ENCODE peak calls at places on chromosomes 3 and 15, in ten cellular contexts. One of them, this sample, is unnamed. For H3K27me3 and H3K4me1, the result is how much of the 10 kb centered on the place peaks cover.

GRCh38 chr3:143971367-143972154 is at the start of gene DIPK2A:
- DNase-seq in tibial artery: peak
- DNase-seq in mammary epithelial cell: peak
- DNase-seq in neuronal stem cell: peak
- DNase-seq in H1: peak
- DNase-seq in CD8-positive, alpha-beta memory T cell: peak
- DNase-seq in lower lobe of right lung: peak
- DNase-seq in cardiac muscle cell: peak
- DNase-seq in pancreas: peak
- DNase-seq in Caco-2: peak
- DNase-seq in this sample: peak

GRCh38 chr3:40079845-40080240 is 229.7 kb upstream of the EIF1B start:
- DNase-seq in tibial artery: no peak
- DNase-seq in mammary epithelial cell: no peak
- DNase-seq in neuronal stem cell: no peak
- DNase-seq in H1: no peak
- DNase-seq in CD8-positive, alpha-beta memory T cell: no peak
- DNase-seq in lower lobe of right lung: no peak
- DNase-seq in cardiac muscle cell: peak
- DNase-seq in pancreas: no peak
- DNase-seq in Caco-2: no peak
- DNase-seq in this sample: no peak

GRCh38 chr3:142976621-142977398 is 13.3 kb upstream of the PAQR9 start:
- DNase-seq in tibial artery: peak
- DNase-seq in mammary epithelial cell: peak
- DNase-seq in neuronal stem cell: no peak
- DNase-seq in H1: no peak
- DNase-seq in CD8-positive, alpha-beta memory T cell: no peak
- DNase-seq in lower lobe of right lung: peak
- DNase-seq in cardiac muscle cell: peak
- DNase-seq in pancreas: peak
- DNase-seq in Caco-2: no peak
- DNase-seq in this sample: no peak

GRCh38 chr3:21526461-21526860 is 224.5 kb downstream of the ZNF385D start:
- DNase-seq in tibial artery: no peak
- DNase-seq in mammary epithelial cell: no peak
- DNase-seq in neuronal stem cell: no peak
- DNase-seq in H1: no peak
- DNase-seq in CD8-positive, alpha-beta memory T cell: no peak
- DNase-seq in lower lobe of right lung: no peak
- DNase-seq in cardiac muscle cell: no peak
- DNase-seq in pancreas: no peak
- DNase-seq in Caco-2: no peak
- DNase-seq in this sample: no peak

GRCh38 chr3:13162550-13163320 is 89.5 kb upstream of the IQSEC1 start:
- DNase-seq in tibial artery: peak
- DNase-seq in mammary epithelial cell: no peak
- DNase-seq in neuronal stem cell: no peak
- DNase-seq in H1: no peak
- DNase-seq in CD8-positive, alpha-beta memory T cell: no peak
- DNase-seq in lower lobe of right lung: no peak
- DNase-seq in cardiac muscle cell: no peak
- DNase-seq in pancreas: no peak
- DNase-seq in Caco-2: no peak
- DNase-seq in this sample: no peak

GRCh38 chr3:53796161-53796560 is 50.1 kb downstream of the CHDH start:
- DNase-seq in tibial artery: no peak
- DNase-seq in mammary epithelial cell: no peak
- DNase-seq in neuronal stem cell: no peak
- DNase-seq in H1: no peak
- DNase-seq in CD8-positive, alpha-beta memory T cell: no peak
- DNase-seq in lower lobe of right lung: no peak
- DNase-seq in cardiac muscle cell: no peak
- DNase-seq in pancreas: no peak
- DNase-seq in Caco-2: no peak
- DNase-seq in this sample: no peak

GRCh38 chr3:169907476-169907875 is 3.9 kb upstream of the SAMD7 start:
- DNase-seq in tibial artery: no peak
- DNase-seq in mammary epithelial cell: no peak
- DNase-seq in neuronal stem cell: no peak
- DNase-seq in H1: no peak
- DNase-seq in CD8-positive, alpha-beta memory T cell: no peak
- DNase-seq in lower lobe of right lung: no peak
- DNase-seq in cardiac muscle cell: no peak
- DNase-seq in pancreas: no peak
- DNase-seq in Caco-2: no peak
- DNase-seq in this sample: no peak

GRCh38 chr15:39110336-39110735 is 470.5 kb upstream of the THBS1 start:
- DNase-seq in tibial artery: no peak
- DNase-seq in mammary epithelial cell: peak
- DNase-seq in neuronal stem cell: no peak
- DNase-seq in H1: no peak
- DNase-seq in CD8-positive, alpha-beta memory T cell: no peak
- DNase-seq in lower lobe of right lung: no peak
- DNase-seq in cardiac muscle cell: peak
- DNase-seq in pancreas: no peak
- DNase-seq in Caco-2: no peak
- DNase-seq in this sample: no peak

GRCh38 chr3:14241716-14242115 is 63.1 kb downstream of the LSM3 start:
- DNase-seq in tibial artery: no peak
- DNase-seq in mammary epithelial cell: no peak
- DNase-seq in neuronal stem cell: no peak
- DNase-seq in H1: no peak
- DNase-seq in CD8-positive, alpha-beta memory T cell: no peak
- DNase-seq in lower lobe of right lung: no peak
- DNase-seq in cardiac muscle cell: no peak
- DNase-seq in pancreas: no peak
- DNase-seq in Caco-2: no peak
- DNase-seq in this sample: no peak
- H3K27me3 ChIP-seq in tibial artery: under half
- H3K27me3 ChIP-seq in mammary epithelial cell: under half
- H3K27me3 ChIP-seq in neuronal stem cell: under half
- H3K27me3 ChIP-seq in H1: under half
- H3K27me3 ChIP-seq in CD8-positive, alpha-beta memory T cell: under half
- H3K27me3 ChIP-seq in lower lobe of right lung: under half
- H3K27me3 ChIP-seq in cardiac muscle cell: under half
- H3K27me3 ChIP-seq in pancreas: under half
- H3K27me3 ChIP-seq in Caco-2: under half
- H3K27me3 ChIP-seq in this sample: under half

GRCh38 chr3:17983106-17983505 is 240.7 kb upstream of the TBC1D5 start:
- DNase-seq in tibial artery: no peak
- DNase-seq in mammary epithelial cell: no peak
- DNase-seq in neuronal stem cell: no peak
- DNase-seq in H1: no peak
- DNase-seq in CD8-positive, alpha-beta memory T cell: no peak
- DNase-seq in lower lobe of right lung: no peak
- DNase-seq in cardiac muscle cell: peak
- DNase-seq in pancreas: no peak
- DNase-seq in Caco-2: no peak
- DNase-seq in this sample: no peak

GRCh38 chr3:17982211-17982880 is 239.9 kb upstream of the TBC1D5 start:
- DNase-seq in tibial artery: no peak
- DNase-seq in mammary epithelial cell: no peak
- DNase-seq in neuronal stem cell: no peak
- DNase-seq in H1: no peak
- DNase-seq in CD8-positive, alpha-beta memory T cell: no peak
- DNase-seq in lower lobe of right lung: no peak
- DNase-seq in cardiac muscle cell: no peak
- DNase-seq in pancreas: no peak
- DNase-seq in Caco-2: no peak
- DNase-seq in this sample: no peak

GRCh38 chr3:17974206-17974841 is 231.9 kb upstream of the TBC1D5 start:
- DNase-seq in tibial artery: no peak
- DNase-seq in mammary epithelial cell: no peak
- DNase-seq in neuronal stem cell: no peak
- DNase-seq in H1: no peak
- DNase-seq in CD8-positive, alpha-beta memory T cell: no peak
- DNase-seq in lower lobe of right lung: no peak
- DNase-seq in cardiac muscle cell: peak
- DNase-seq in pancreas: no peak
- DNase-seq in Caco-2: peak
- DNase-seq in this sample: no peak

GRCh38 chr3:17979911-17980310 is 237.5 kb upstream of the TBC1D5 start:
- DNase-seq in tibial artery: no peak
- DNase-seq in mammary epithelial cell: no peak
- DNase-seq in neuronal stem cell: no peak
- DNase-seq in H1: no peak
- DNase-seq in CD8-positive, alpha-beta memory T cell: no peak
- DNase-seq in lower lobe of right lung: no peak
- DNase-seq in cardiac muscle cell: no peak
- DNase-seq in pancreas: no peak
- DNase-seq in Caco-2: no peak
- DNase-seq in this sample: no peak

GRCh38 chr3:17979248-17979647 is 236.8 kb upstream of the TBC1D5 start:
- DNase-seq in tibial artery: no peak
- DNase-seq in mammary epithelial cell: no peak
- DNase-seq in neuronal stem cell: no peak
- DNase-seq in H1: no peak
- DNase-seq in CD8-positive, alpha-beta memory T cell: no peak
- DNase-seq in lower lobe of right lung: no peak
- DNase-seq in cardiac muscle cell: peak
- DNase-seq in pancreas: no peak
- DNase-seq in Caco-2: peak
- DNase-seq in this sample: no peak
- H3K4me3 ChIP-seq in tibial artery: no peak
- H3K4me3 ChIP-seq in mammary epithelial cell: no peak
- H3K4me3 ChIP-seq in neuronal stem cell: no peak
- H3K4me3 ChIP-seq in H1: no peak
- H3K4me3 ChIP-seq in CD8-positive, alpha-beta memory T cell: no peak
- H3K4me3 ChIP-seq in lower lobe of right lung: no peak
- H3K4me3 ChIP-seq in cardiac muscle cell: no peak
- H3K4me3 ChIP-seq in pancreas: no peak
- H3K4me3 ChIP-seq in Caco-2: no peak
- H3K4me3 ChIP-seq in this sample: no peak

GRCh38 chr3:50612973-50613851 is 1.6 kb upstream of the CISH start:
- DNase-seq in tibial artery: no peak
- DNase-seq in mammary epithelial cell: no peak
- DNase-seq in neuronal stem cell: no peak
- DNase-seq in H1: no peak
- DNase-seq in CD8-positive, alpha-beta memory T cell: no peak
- DNase-seq in lower lobe of right lung: no peak
- DNase-seq in cardiac muscle cell: no peak
- DNase-seq in pancreas: no peak
- DNase-seq in Caco-2: no peak
- DNase-seq in this sample: no peak
- H3K4me1 ChIP-seq in tibial artery: under half
- H3K4me1 ChIP-seq in mammary epithelial cell: under half
- H3K4me1 ChIP-seq in neuronal stem cell: under half
- H3K4me1 ChIP-seq in H1: under half
- H3K4me1 ChIP-seq in CD8-positive, alpha-beta memory T cell: half or more
- H3K4me1 ChIP-seq in lower lobe of right lung: half or more
- H3K4me1 ChIP-seq in cardiac muscle cell: under half
- H3K4me1 ChIP-seq in pancreas: under half
- H3K4me1 ChIP-seq in Caco-2: under half
- H3K4me1 ChIP-seq in this sample: under half

GRCh38 chr15:93086791-93087190 is 2.2 kb downstream of the RGMA start:
- DNase-seq in tibial artery: no peak
- DNase-seq in mammary epithelial cell: no peak
- DNase-seq in neuronal stem cell: no peak
- DNase-seq in H1: no peak
- DNase-seq in CD8-positive, alpha-beta memory T cell: no peak
- DNase-seq in lower lobe of right lung: no peak
- DNase-seq in cardiac muscle cell: no peak
- DNase-seq in pancreas: no peak
- DNase-seq in Caco-2: no peak
- DNase-seq in this sample: no peak
- H3K27me3 ChIP-seq in tibial artery: under half
- H3K27me3 ChIP-seq in mammary epithelial cell: under half
- H3K27me3 ChIP-seq in neuronal stem cell: under half
- H3K27me3 ChIP-seq in H1: under half
- H3K27me3 ChIP-seq in CD8-positive, alpha-beta memory T cell: under half
- H3K27me3 ChIP-seq in lower lobe of right lung: half or more
- H3K27me3 ChIP-seq in cardiac muscle cell: half or more
- H3K27me3 ChIP-seq in pancreas: under half
- H3K27me3 ChIP-seq in Caco-2: under half
- H3K27me3 ChIP-seq in this sample: under half

GRCh38 chr3:170956647-170957046 is 48.2 kb upstream of the EIF5A2 start:
- DNase-seq in tibial artery: no peak
- DNase-seq in mammary epithelial cell: no peak
- DNase-seq in neuronal stem cell: no peak
- DNase-seq in H1: no peak
- DNase-seq in CD8-positive, alpha-beta memory T cell: no peak
- DNase-seq in lower lobe of right lung: no peak
- DNase-seq in cardiac muscle cell: no peak
- DNase-seq in pancreas: no peak
- DNase-seq in Caco-2: no peak
- DNase-seq in this sample: no peak

GRCh38 chr3:170949211-170949610 is 40.8 kb upstream of the EIF5A2 start:
- DNase-seq in tibial artery: no peak
- DNase-seq in mammary epithelial cell: no peak
- DNase-seq in neuronal stem cell: no peak
- DNase-seq in H1: no peak
- DNase-seq in CD8-positive, alpha-beta memory T cell: no peak
- DNase-seq in lower lobe of right lung: no peak
- DNase-seq in cardiac muscle cell: no peak
- DNase-seq in pancreas: no peak
- DNase-seq in Caco-2: no peak
- DNase-seq in this sample: no peak

GRCh38 chr3:170953229-170953628 is 44.8 kb upstream of the EIF5A2 start:
- DNase-seq in tibial artery: no peak
- DNase-seq in mammary epithelial cell: no peak
- DNase-seq in neuronal stem cell: no peak
- DNase-seq in H1: no peak
- DNase-seq in CD8-positive, alpha-beta memory T cell: no peak
- DNase-seq in lower lobe of right lung: no peak
- DNase-seq in cardiac muscle cell: no peak
- DNase-seq in pancreas: no peak
- DNase-seq in Caco-2: no peak
- DNase-seq in this sample: no peak

GRCh38 chr3:170953736-170954135 is 45.3 kb upstream of the EIF5A2 start:
- DNase-seq in tibial artery: no peak
- DNase-seq in mammary epithelial cell: no peak
- DNase-seq in neuronal stem cell: no peak
- DNase-seq in H1: no peak
- DNase-seq in CD8-positive, alpha-beta memory T cell: no peak
- DNase-seq in lower lobe of right lung: no peak
- DNase-seq in cardiac muscle cell: no peak
- DNase-seq in pancreas: no peak
- DNase-seq in Caco-2: no peak
- DNase-seq in this sample: no peak
- H3K4me3 ChIP-seq in tibial artery: no peak
- H3K4me3 ChIP-seq in mammary epithelial cell: no peak
- H3K4me3 ChIP-seq in neuronal stem cell: no peak
- H3K4me3 ChIP-seq in H1: no peak
- H3K4me3 ChIP-seq in CD8-positive, alpha-beta memory T cell: no peak
- H3K4me3 ChIP-seq in lower lobe of right lung: no peak
- H3K4me3 ChIP-seq in cardiac muscle cell: no peak
- H3K4me3 ChIP-seq in pancreas: no peak
- H3K4me3 ChIP-seq in Caco-2: no peak
- H3K4me3 ChIP-seq in this sample: no peak

GRCh38 chr3:141236351-141236750 is 4.7 kb downstream of the PXYLP1 start:
- DNase-seq in tibial artery: no peak
- DNase-seq in mammary epithelial cell: no peak
- DNase-seq in neuronal stem cell: no peak
- DNase-seq in H1: no peak
- DNase-seq in CD8-positive, alpha-beta memory T cell: no peak
- DNase-seq in lower lobe of right lung: no peak
- DNase-seq in cardiac muscle cell: no peak
- DNase-seq in pancreas: no peak
- DNase-seq in Caco-2: no peak
- DNase-seq in this sample: no peak
- H3K4me1 ChIP-seq in tibial artery: under half
- H3K4me1 ChIP-seq in mammary epithelial cell: under half
- H3K4me1 ChIP-seq in neuronal stem cell: under half
- H3K4me1 ChIP-seq in H1: under half
- H3K4me1 ChIP-seq in CD8-positive, alpha-beta memory T cell: half or more
- H3K4me1 ChIP-seq in lower lobe of right lung: under half
- H3K4me1 ChIP-seq in cardiac muscle cell: under half
- H3K4me1 ChIP-seq in pancreas: under half
- H3K4me1 ChIP-seq in Caco-2: under half
- H3K4me1 ChIP-seq in this sample: half or more